ENCODE peak calls at places on chromosomes 3 and 15, in seven cellular contexts. M is cardiac muscle cell, T is A549, L is nephron progenitor cell, C is A673, V is psoas muscle, Q is upper lobe of left lung. G is an unnamed sample.

GRCh38 chr15:74863239-74864056 is 9.7 kb downstream of the SCAMP2 start:
- DNase-seq in M (no peak), T (no peak), L (no peak), C (no peak), V (no peak), Q (no peak), G (no peak)

GRCh38 chr3:188635258-188636038 is 481.5 kb downstream of the LPP start:
- DNase-seq in M (peak; percentile 60), T (no peak), L (no peak), C (peak; percentile 6), V (no peak), Q (no peak), G (no peak)

GRCh38 chr3:143187132-143187531 is 67.6 kb downstream of the CHST2 start:
- DNase-seq in M (no peak), T (no peak), L (no peak), C (no peak), V (no peak), Q (no peak), G (no peak)

GRCh38 chr15:69595009-69595825 is 142.6 kb downstream of the RPLP1 start:
- DNase-seq in M (no peak), T (no peak), L (peak; percentile 64), C (no peak), V (peak; percentile 68), Q (peak; percentile 71), G (no peak)

GRCh38 chr3:105523496-105523895 is 156.8 kb downstream of the ALCAM start:
- DNase-seq in M (peak; percentile 9), T (no peak), L (no peak), C (no peak), V (no peak), Q (no peak), G (no peak)

GRCh38 chr3:150736316-150736719 is 26.7 kb downstream of the SIAH2 start:
- DNase-seq in M (no peak), T (no peak), L (no peak), C (no peak), V (no peak), Q (no peak), G (no peak)

GRCh38 chr15:23686466-23687142 is 501 bp downstream of the NDN start:
- DNase-seq in M (peak; percentile 11), T (no peak), L (peak; percentile 16), C (no peak), V (no peak), Q (no peak), G (no peak)

GRCh38 chr3:194395201-194395600 is 3.9 kb downstream of the GP5 start:
- DNase-seq in M (no peak), T (no peak), L (no peak), C (peak; percentile 83), V (no peak), Q (no peak), G (no peak)

GRCh38 chr3:59809016-59809415 is 759.2 kb upstream of the CFAP20DC start:
- DNase-seq in M (peak; percentile 21), T (no peak), L (no peak), C (no peak), V (no peak), Q (no peak), G (no peak)

GRCh38 chr3:173933113-173933512 is 535.6 kb downstream of the NLGN1 start:
- DNase-seq in M (no peak), T (no peak), L (no peak), C (peak; percentile 12), V (no peak), Q (no peak), G (no peak)

GRCh38 chr3:170387952-170388351 is 30.4 kb downstream of the SKIL start:
- DNase-seq in M (peak; percentile 64), T (no peak), L (no peak), C (no peak), V (no peak), Q (no peak), G (no peak)

GRCh38 chr3:112811150-112811884 is 35.3 kb downstream of the CD200R1L start:
- DNase-seq in M (peak; percentile 98), T (no peak), L (peak; percentile 10), C (no peak), V (peak; percentile 18), Q (no peak), G (no peak)

GRCh38 chr3:136751259-136752045 is 726 bp downstream of the STAG1 start:
- DNase-seq in M (peak; percentile 85), T (no peak), L (peak; percentile 78), C (peak; percentile 93), V (peak; percentile 79), Q (peak; percentile 71), G (peak; percentile 63)

GRCh38 chr15:101123222-101123910 is 128.5 kb downstream of the CHSY1 start:
- DNase-seq in M (peak; percentile 80), T (no peak), L (no peak), C (no peak), V (no peak), Q (no peak), G (no peak)

GRCh38 chr3:157427906-157428305 is 8.7 kb upstream of the PTX3 start:
- DNase-seq in M (no peak), T (no peak), L (no peak), C (no peak), V (no peak), Q (no peak), G (no peak)

GRCh38 chr3:19173945-19174344 is 25.6 kb downstream of the KCNH8 start:
- DNase-seq in M (no peak), T (no peak), L (no peak), C (no peak), V (no peak), Q (no peak), G (no peak)

DNA sequence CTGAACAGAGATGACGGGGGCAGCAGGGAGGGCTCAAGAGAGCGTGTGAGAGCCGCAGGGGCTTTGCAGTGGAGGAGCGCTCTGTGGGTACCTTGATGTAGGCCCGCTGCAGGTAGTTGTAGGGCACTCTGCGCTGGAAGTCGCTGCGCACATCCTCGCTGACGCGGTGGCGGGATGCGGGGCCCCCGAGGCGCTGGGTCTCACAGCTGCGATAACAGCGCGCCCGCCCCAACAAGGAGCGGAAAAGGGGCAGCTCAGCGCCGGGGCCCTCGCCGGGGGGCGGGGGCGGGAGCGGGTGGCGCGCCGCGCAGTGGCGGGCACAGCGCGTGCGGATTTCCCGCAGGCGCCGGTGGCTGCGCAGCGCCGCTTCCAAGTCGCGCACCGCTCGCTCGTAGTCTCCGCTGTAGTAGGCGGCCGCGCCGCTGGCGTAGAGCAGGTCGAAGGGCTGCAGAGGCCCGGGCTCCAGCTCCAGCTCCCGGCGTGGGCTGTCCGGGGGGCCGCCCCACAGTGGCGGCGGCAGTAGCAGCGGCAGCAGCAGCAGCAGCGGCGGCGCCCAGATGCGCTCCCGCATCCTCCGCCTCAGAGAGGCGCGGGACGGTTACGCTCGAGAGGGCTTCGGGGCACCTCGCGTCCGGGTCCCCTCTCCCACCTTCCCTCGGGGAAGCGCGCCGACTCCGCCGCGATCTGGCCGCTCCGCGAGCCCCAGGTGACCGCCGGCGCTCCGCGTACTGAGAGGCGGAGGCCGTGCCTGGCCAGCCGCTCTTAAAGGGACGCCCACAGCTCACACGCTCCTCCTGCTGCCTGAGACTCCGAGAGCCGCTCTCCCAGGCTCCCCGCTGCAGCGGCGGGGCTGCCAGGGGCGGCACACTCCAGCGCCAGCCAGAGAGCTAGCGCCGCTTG is at the start of gene P3H2:
- DNase-seq in M (peak; percentile 96), T (peak; percentile 78), L (peak; percentile 82), C (peak; percentile 96), V (peak; percentile 72), Q (peak; percentile 88), G (no peak)
- TF ChIP-seq CTCF in M (peak; percentile 63), T (peak; percentile 36), L (peak; percentile 16), C (peak; percentile 70), V (peak; percentile 40), Q (no peak), G (no peak)

GRCh38 chr3:131053021-131053420 is 26.3 kb downstream of the NEK11 start:
- DNase-seq in M (peak; percentile 55), T (no peak), L (no peak), C (peak; percentile 16), V (no peak), Q (no peak), G (no peak)
- TF ChIP-seq CTCF in M (peak; percentile 41), T (peak; percentile 42), L (no peak), C (peak; percentile 38), V (peak; percentile 22), Q (no peak), G (no peak)

GRCh38 chr3:148203263-148204010 is 494.3 kb upstream of the AGTR1 start:
- DNase-seq in M (peak; percentile 38), T (no peak), L (no peak), C (peak; percentile 31), V (no peak), Q (no peak), G (no peak)

GRCh38 chr3:148205945-148206845 is 491.5 kb upstream of the AGTR1 start:
- DNase-seq in M (no peak), T (no peak), L (no peak), C (no peak), V (no peak), Q (no peak), G (no peak)

DNA sequence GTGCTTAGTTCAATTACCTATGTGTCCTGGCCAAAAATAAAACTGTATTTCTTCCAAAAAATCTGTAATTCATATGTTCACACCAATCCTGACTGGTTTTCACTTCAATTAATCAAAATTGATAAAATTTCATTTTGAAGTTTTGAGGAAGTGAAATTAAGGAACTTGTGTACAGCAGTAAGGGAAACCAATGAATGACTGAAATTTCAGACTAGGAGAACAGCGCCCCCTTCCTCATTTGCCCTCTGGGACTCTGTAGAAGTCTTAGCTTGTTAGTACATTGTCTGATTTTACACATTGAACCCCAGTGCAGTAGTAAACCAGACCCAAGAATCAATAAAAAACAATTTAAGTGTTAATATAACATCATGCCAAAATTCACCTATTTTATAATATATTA is 495.3 kb upstream of the AGTR1 start:
- DNase-seq in M (no peak), T (no peak), L (no peak), C (no peak), V (no peak), Q (no peak), G (no peak)
- TF ChIP-seq CTCF in M (no peak), T (no peak), L (no peak), C (peak; percentile 45), V (no peak), Q (no peak), G (no peak)

GRCh38 chr15:29596266-29596665 is 226.0 kb downstream of the TJP1 start:
- DNase-seq in M (peak; percentile 76), T (no peak), L (no peak), C (no peak), V (no peak), Q (no peak), G (no peak)
- TF ChIP-seq CTCF in M (peak; percentile 43), T (no peak), L (no peak), C (peak; percentile 42), V (no peak), Q (no peak), G (no peak)

GRCh38 chr3:42525212-42525611 is 22.8 kb downstream of the VIPR1 start:
- DNase-seq in M (no peak), T (no peak), L (no peak), C (no peak), V (no peak), Q (no peak), G (no peak)
- TF ChIP-seq CTCF in M (no peak), T (no peak), L (no peak), C (no peak), V (no peak), Q (no peak), G (no peak)

DNA sequence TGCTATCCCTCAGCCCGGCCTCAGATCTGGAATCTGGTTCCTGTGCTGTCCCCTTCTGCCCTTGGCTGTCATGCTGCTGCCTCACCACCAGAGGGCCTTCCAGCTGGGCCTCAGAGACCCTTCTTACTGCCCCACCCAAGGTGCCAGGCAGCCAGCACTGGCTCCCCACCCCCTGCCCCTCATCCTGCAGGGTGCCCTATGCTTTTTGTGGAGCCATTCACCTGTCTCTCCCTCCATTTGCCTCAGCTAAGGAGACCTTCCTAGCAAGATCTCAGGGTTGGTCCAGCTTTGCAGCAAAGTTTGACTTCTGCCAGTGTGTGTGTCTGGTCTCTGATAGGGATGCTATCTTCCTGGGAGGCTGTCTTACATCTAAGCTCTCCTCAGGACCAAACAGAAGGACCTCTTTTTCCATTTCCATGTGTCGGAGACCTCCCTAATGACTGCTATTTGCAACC is 1.9 kb upstream of the VWA5B2 start:
- DNase-seq in M (peak; percentile 32), T (peak; percentile 71), L (peak; percentile 41), C (peak; percentile 42), V (no peak), Q (peak; percentile 45), G (peak; percentile 36)
- TF ChIP-seq CTCF in M (peak; percentile 80), T (peak; percentile 55), L (peak; percentile 78), C (peak; percentile 87), V (peak; percentile 77), Q (peak; percentile 58), G (peak; percentile 89)